ENCODE peak calls at places on chromosomes 6 and 20, in nine cellular contexts. K is putamen; Y is T follicular helper cell; R is A549; A is AML-193; G is activated T-helper 1 cell treated with Interleukin-2 at 50 U/mL for 16 hours; N is activated CD4-positive, alpha-beta T cell treated with anti-CD3 and anti-CD28 coated beads, Interleukin-2, amount 50 U/mL, for 1 hour; D is foreskin keratinocyte; H is T-helper 17 cell. I is an unnamed sample.

GRCh38 chr6:151082079-151082478 is 157.7 kb upstream of the AKAP12 start:
- DNase-seq in H (no peak), K (no peak), D (peak), A (no peak), N (no peak), Y (no peak), R (peak), G (no peak), I (no peak)

GRCh38 chr6:11772109-11772830 is 6.3 kb downstream of the ADTRP start:
- DNase-seq in K (no peak), Y (no peak), H (no peak), A (no peak), R (peak), D (peak), G (no peak), N (no peak), I (peak)

GRCh38 chr6:43984442-43985321 is 142.6 kb downstream of the MRPL14 start:
- DNase-seq in G (no peak), R (no peak), D (no peak), Y (no peak), N (no peak), H (no peak), K (no peak), A (no peak), I (no peak)

GRCh38 chr20:53857723-53858236 is 212.6 kb downstream of the BCAS1 start:
- DNase-seq in G (no peak), A (no peak), R (no peak), Y (no peak), D (no peak), H (no peak), K (no peak), N (no peak), I (no peak)

GRCh38 chr20:23161968-23162696 is 76.0 kb upstream of the CD93 start:
- DNase-seq in R (no peak), H (no peak), A (no peak), N (no peak), D (peak), G (no peak), K (no peak), Y (no peak), I (no peak)

GRCh38 chr6:37860226-37860839 is 40.8 kb downstream of the ZFAND3 start:
- DNase-seq in Y (peak), G (no peak), A (peak), D (no peak), R (peak), H (no peak), N (no peak), K (peak), I (peak)

GRCh38 chr6:169288591-169288990 is 34.9 kb upstream of the THBS2 start:
- DNase-seq in A (no peak), D (peak), K (no peak), N (no peak), Y (no peak), R (no peak), G (no peak), H (no peak), I (peak)

GRCh38 chr6:3610206-3610605 is 141.3 kb downstream of the PXDC1 start:
- DNase-seq in Y (no peak), H (no peak), R (no peak), A (no peak), D (peak), G (no peak), K (no peak), N (no peak), I (peak)

GRCh38 chr6:45423111-45423900 is 45.6 kb upstream of the SUPT3H start:
- DNase-seq in G (no peak), N (no peak), Y (no peak), A (no peak), K (no peak), H (peak), D (peak), R (no peak), I (peak)

GRCh38 chr20:4730782-4731181 is 9.1 kb downstream of the PRND start:
- DNase-seq in A (no peak), R (no peak), D (no peak), K (no peak), N (no peak), G (no peak), H (no peak), Y (no peak), I (no peak)

GRCh38 chr6:99589290-99589672 is 17.4 kb upstream of the PRDM13 start:
- DNase-seq in K (no peak), A (no peak), H (no peak), G (no peak), Y (no peak), R (no peak), N (no peak), D (no peak), I (peak)

GRCh38 chr6:75775219-75775618 is 26.2 kb downstream of the MYO6 start:
- DNase-seq in R (no peak), A (no peak), K (no peak), Y (no peak), N (no peak), G (no peak), H (no peak), D (no peak), I (no peak)

GRCh38 chr20:62906209-62906608 is 20.1 kb downstream of the DIDO1 start:
- DNase-seq in Y (no peak), G (no peak), R (no peak), H (no peak), D (no peak), N (no peak), K (no peak), A (no peak), I (no peak)

GRCh38 chr6:39080246-39080875 is 31.8 kb downstream of the GLP1R start:
- DNase-seq in H (no peak), N (no peak), R (no peak), Y (no peak), K (no peak), D (no peak), G (no peak), A (no peak), I (no peak)

GRCh38 chr20:40582531-40582930 is 106.5 kb downstream of the MAFB start:
- DNase-seq in H (no peak), R (no peak), G (no peak), K (no peak), D (no peak), N (no peak), A (no peak), Y (no peak), I (no peak)

GRCh38 chr6:9766240-9766915 is 648.5 kb downstream of the TFAP2A start:
- DNase-seq in Y (no peak), R (peak), K (no peak), N (no peak), A (no peak), G (no peak), D (peak), H (no peak), I (peak)

GRCh38 chr6:25482996-25483395 is 169.0 kb upstream of the SCGN start:
- DNase-seq in K (no peak), D (no peak), H (no peak), Y (no peak), N (no peak), G (no peak), R (no peak), A (no peak), I (no peak)

GRCh38 chr20:34083137-34083536 is 28.9 kb downstream of the EIF2S2 start:
- DNase-seq in Y (no peak), H (no peak), G (no peak), D (peak), K (no peak), N (no peak), R (no peak), A (no peak), I (peak)

GRCh38 chr6:85923013-85923430 is 280.3 kb upstream of the SYNCRIP start:
- DNase-seq in K (peak), D (peak), A (peak), G (no peak), H (no peak), Y (no peak), R (peak), N (no peak), I (peak)

GRCh38 chr6:97437087-97437486 is 154.1 kb upstream of the MMS22L start:
- DNase-seq in K (peak), A (peak), N (no peak), G (no peak), D (peak), H (no peak), R (peak), Y (no peak), I (peak)